ENCODE peak calls at places on chromosomes 1 and 21, in four cellular contexts. X, V, D and Q are unnamed samples.

GRCh38 chr1:79259390-79260336 is 253.1 kb upstream of the ADGRL4 start:
- DNase-seq in X (no peak), V (peak; percentile 27), D (peak; percentile 27), Q (peak; percentile 57)

GRCh38 chr1:198121058-198121829 is 35.6 kb upstream of the NEK7 start:
- DNase-seq in X (no peak), V (peak; percentile 47), D (no peak), Q (peak; percentile 64)

GRCh38 chr1:202131956-202132821 is 9.5 kb downstream of the GPR37L1 start:
- DNase-seq in X (peak; percentile 89), V (no peak), D (no peak), Q (no peak)

GRCh38 chr1:232542633-232543032 is 87.3 kb downstream of the SIPA1L2 start:
- DNase-seq in X (no peak), V (no peak), D (peak; percentile 25), Q (no peak)

GRCh38 chr1:36884801-36885200 is 149.5 kb downstream of the GRIK3 start:
- DNase-seq in X (no peak), V (no peak), D (no peak), Q (no peak)

GRCh38 chr1:99996951-99997350 is 27.2 kb downstream of the SLC35A3 start:
- DNase-seq in X (no peak), V (no peak), D (no peak), Q (no peak)

GRCh38 chr1:30806381-30807317 is 49.1 kb upstream of the LAPTM5 start:
- DNase-seq in X (no peak), V (no peak), D (no peak), Q (no peak)

GRCh38 chr1:47521034-47521871 is 83.4 kb downstream of the FOXD2 start:
- DNase-seq in X (peak; percentile 90), V (no peak), D (no peak), Q (no peak)

GRCh38 chr1:218813247-218813646 is 360.4 kb upstream of the LYPLAL1 start:
- DNase-seq in X (no peak), V (no peak), D (no peak), Q (peak; percentile 35)

GRCh38 chr1:47646676-47647075 is 208.8 kb downstream of the FOXD2 start:
- DNase-seq in X (no peak), V (no peak), D (no peak), Q (peak; percentile 46)

GRCh38 chr1:233367057-233367759 is 39.7 kb downstream of the MAP3K21 start:
- DNase-seq in X (no peak), V (no peak), D (no peak), Q (peak; percentile 46)

GRCh38 chr1:202834771-202835547 is 24.2 kb downstream of the PCAT6 start:
- DNase-seq in X (no peak), V (no peak), D (no peak), Q (peak; percentile 46)

GRCh38 chr1:77825356-77825709 is 45.9 kb downstream of the MIGA1 start:
- DNase-seq in X (no peak), V (peak; percentile 70), D (peak; percentile 54), Q (peak; percentile 91)

GRCh38 chr1:245583575-245584330 is 429.0 kb downstream of the KIF26B start:
- DNase-seq in X (no peak), V (no peak), D (no peak), Q (peak; percentile 88)

GRCh38 chr1:59545830-59546229 is 248.9 kb downstream of the FGGY start:
- DNase-seq in X (no peak), V (no peak), D (no peak), Q (no peak)

GRCh38 chr21:28213221-28213620 is 779.5 kb downstream of the LTN1 start:
- DNase-seq in X (no peak), V (no peak), D (no peak), Q (no peak)

GRCh38 chr21:33668180-33668579 is 25.9 kb downstream of the ITSN1 start:
- DNase-seq in X (no peak), V (no peak), D (no peak), Q (no peak)

GRCh38 chr1:232813082-232813481 is 7.9 kb downstream of the MAP10 start:
- DNase-seq in X (no peak), V (no peak), D (no peak), Q (no peak)

GRCh38 chr1:201324821-201325677 is 41.7 kb downstream of the PKP1 start:
- DNase-seq in X (no peak), V (no peak), D (no peak), Q (no peak)

GRCh38 chr1:40796939-40797667 is 13.5 kb downstream of the KCNQ4 start:
- DNase-seq in X (peak; percentile 95), V (no peak), D (no peak), Q (peak; percentile 47)

GRCh38 chr1:7623886-7624285 is 147.2 kb upstream of the VAMP3 start:
- DNase-seq in X (no peak), V (no peak), D (no peak), Q (no peak)

GRCh38 chr1:156860639-156861423 is at the start of gene NTRK1:
- DNase-seq in X (no peak), V (no peak), D (peak; percentile 83), Q (peak; percentile 24)

GRCh38 chr1:239997515-239998311 is 94.0 kb upstream of the FMN2 start:
- DNase-seq in X (no peak), V (no peak), D (peak; percentile 83), Q (no peak)

GRCh38 chr1:32741417-32742131 is 39.0 kb upstream of the SYNC start:
- DNase-seq in X (no peak), V (no peak), D (peak; percentile 66), Q (no peak)

GRCh38 chr1:66681686-66682085 is 70.6 kb upstream of the DYNLT5 start:
- DNase-seq in X (no peak), V (no peak), D (no peak), Q (no peak)

GRCh38 chr1:236522937-236523703 is 662 bp upstream of the LGALS8 start:
- DNase-seq in X (peak; percentile 71), V (no peak), D (no peak), Q (peak; percentile 56)

GRCh38 chr1:32647308-32648134 is 2.8 kb downstream of the ZBTB8OS start:
- DNase-seq in X (no peak), V (no peak), D (no peak), Q (no peak)

GRCh38 chr1:147560756-147561472 is 19.6 kb downstream of the BCL9 start:
- DNase-seq in X (no peak), V (no peak), D (no peak), Q (peak; percentile 74)

GRCh38 chr1:29626066-29626465 is 389.7 kb downstream of the PTPRU start:
- DNase-seq in X (no peak), V (no peak), D (no peak), Q (no peak)

GRCh38 chr1:67838180-67838912 is 5.1 kb upstream of the GNG12 start:
- DNase-seq in X (no peak), V (peak; percentile 20), D (no peak), Q (no peak)

GRCh38 chr1:66788231-66788939 is 12.7 kb downstream of the INSL5 start:
- DNase-seq in X (no peak), V (no peak), D (no peak), Q (no peak)

GRCh38 chr1:9182784-9183257 is 51.8 kb upstream of the H6PD start:
- DNase-seq in X (no peak), V (no peak), D (peak; percentile 47), Q (no peak)

GRCh38 chr1:9183441-9183840 is 51.1 kb upstream of the H6PD start:
- DNase-seq in X (no peak), V (no peak), D (no peak), Q (no peak)

GRCh38 chr1:9183898-9184297 is 50.7 kb upstream of the H6PD start:
- DNase-seq in X (no peak), V (no peak), D (no peak), Q (no peak)

GRCh38 chr1:9181176-9181906 is 52.4 kb upstream of the GPR157 start:
- DNase-seq in X (peak; percentile 76), V (no peak), D (peak; percentile 83), Q (peak; percentile 75)

GRCh38 chr1:9181990-9182783 is 52.4 kb upstream of the H6PD start:
- DNase-seq in X (no peak), V (no peak), D (peak; percentile 66), Q (peak; percentile 63)
- TF ChIP-seq CTCF in X (peak; percentile 21), V (no peak), D (no peak), Q (peak; percentile 23)

GRCh38 chr1:1299686-1300351 is 7.9 kb downstream of the ACAP3 start:
- DNase-seq in X (no peak), V (no peak), D (peak; percentile 31), Q (no peak)
- TF ChIP-seq CTCF in X (no peak), V (peak; percentile 23), D (peak; percentile 47), Q (peak; percentile 41)

GRCh38 chr1:10419351-10419750 is 10.9 kb upstream of the CENPS start:
- DNase-seq in X (no peak), V (no peak), D (no peak), Q (no peak)

GRCh38 chr1:10415211-10415930 is 14.9 kb upstream of the CENPS start:
- DNase-seq in X (no peak), V (peak; percentile 79), D (no peak), Q (peak; percentile 71)
- TF ChIP-seq CTCF in X (no peak), V (no peak), D (no peak), Q (no peak)

DNA sequence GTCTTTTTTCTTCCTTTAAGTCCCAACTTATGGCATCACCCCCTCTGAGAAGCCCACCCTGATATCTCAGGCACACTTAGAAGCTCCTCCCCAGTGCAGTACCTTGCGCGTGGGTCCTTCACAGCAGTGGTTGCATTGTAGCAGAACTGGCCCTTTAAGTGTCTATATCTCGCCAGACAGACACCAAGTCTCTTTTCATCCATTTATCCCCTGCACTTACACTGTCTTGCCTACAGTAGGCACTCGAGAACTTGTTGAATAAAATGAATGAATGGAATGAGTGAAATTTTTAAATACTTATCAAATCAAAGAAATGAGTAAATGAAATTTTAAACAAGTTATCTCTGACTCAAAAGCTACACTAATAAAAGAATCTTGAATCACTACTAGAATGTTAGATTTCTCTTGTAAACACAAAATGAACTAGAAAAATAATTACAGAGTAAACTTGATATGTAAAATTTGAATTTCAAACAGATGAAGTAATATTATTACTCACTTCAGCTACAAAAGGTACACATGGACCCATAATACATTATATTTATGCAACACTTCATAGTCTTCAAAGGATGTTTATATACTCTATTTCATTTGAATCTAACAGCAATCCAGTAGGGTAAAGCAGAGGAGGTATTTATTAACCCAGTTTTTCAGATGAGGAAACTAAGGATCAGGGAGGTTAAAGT is 54.7 kb upstream of the MAN1A2 start:
- DNase-seq in X (no peak), V (peak; percentile 34), D (peak; percentile 21), Q (peak; percentile 62)
- TF ChIP-seq CTCF in X (peak; percentile 28), V (peak; percentile 68), D (peak; percentile 43), Q (peak; percentile 49)

GRCh38 chr1:207234690-207235089 is 86.8 kb upstream of the CD55 start:
- DNase-seq in X (no peak), V (no peak), D (no peak), Q (no peak)
- TF ChIP-seq CTCF in X (no peak), V (no peak), D (no peak), Q (no peak)

DNA sequence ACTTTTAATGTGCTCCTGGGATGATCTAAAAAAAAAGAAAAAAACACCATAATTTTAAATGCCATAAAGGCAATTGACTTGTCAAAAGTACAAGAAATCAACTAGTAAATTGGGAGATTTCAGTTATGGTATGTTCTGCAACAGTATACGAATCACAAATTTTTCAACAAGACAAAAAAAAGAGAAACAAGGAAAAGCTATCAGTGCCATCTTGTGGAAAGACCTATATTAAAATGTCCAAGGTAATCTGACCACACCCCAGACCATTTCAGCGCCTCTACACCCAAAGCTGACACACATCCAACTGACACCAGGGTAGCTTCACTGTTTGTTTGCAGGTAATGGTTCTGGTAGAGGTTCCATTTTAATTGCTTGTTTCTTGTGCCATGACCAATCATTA is 5.0 kb upstream of the DUSP23 start:
- DNase-seq in X (no peak), V (no peak), D (no peak), Q (peak; percentile 81)
- TF ChIP-seq CTCF in X (no peak), V (no peak), D (no peak), Q (peak; percentile 63)